ENCODE peak calls at places on chromosomes 4 and X, in six cellular contexts. M, F, V, B, A and T are unnamed samples.

GRCh38 chr4:74793757-74794340 is 474 bp downstream of the BTC start:
- DNase-seq in M (peak), F (peak), V (peak), B (peak), A (peak), T (peak)

GRCh38 chrX:118459494-118459893 is 36.1 kb upstream of the DOCK11 start:
- DNase-seq in M (peak), F (no peak), V (no peak), B (peak), A (peak), T (peak)

GRCh38 chr4:110630621-110631402 is 7.9 kb upstream of the PITX2 start:
- DNase-seq in M (no peak), F (no peak), V (no peak), B (no peak), A (no peak), T (no peak)

GRCh38 chrX:46649421-46650260 is 76.1 kb downstream of the CHST7 start:
- DNase-seq in M (no peak), F (peak), V (no peak), B (peak), A (peak), T (no peak)

GRCh38 chrX:39476596-39476995 is 621.2 kb downstream of the BCOR start:
- DNase-seq in M (no peak), F (no peak), V (no peak), B (no peak), A (no peak), T (no peak)

GRCh38 chrX:154775611-154776349 is 13.1 kb downstream of the DKC1 start:
- DNase-seq in M (no peak), F (no peak), V (no peak), B (peak), A (no peak), T (no peak)

GRCh38 chr4:74631338-74631737 is 163.0 kb downstream of the BTC start:
- DNase-seq in M (no peak), F (no peak), V (no peak), B (peak), A (no peak), T (no peak)

GRCh38 chr4:146142768-146143167 is 32.8 kb upstream of the LSM6 start:
- DNase-seq in M (no peak), F (no peak), V (no peak), B (no peak), A (no peak), T (no peak)

GRCh38 chr4:120918788-120919187 is 3.7 kb downstream of the PRDM5 start:
- DNase-seq in M (no peak), F (no peak), V (no peak), B (peak), A (peak), T (no peak)

GRCh38 chr4:108393870-108394269 is 225.1 kb upstream of the LEF1 start:
- DNase-seq in M (no peak), F (no peak), V (no peak), B (no peak), A (no peak), T (no peak)

GRCh38 chr4:179836179-179837075 is 2394.2 kb upstream of the AGA start:
- DNase-seq in M (no peak), F (no peak), V (no peak), B (no peak), A (no peak), T (no peak)

GRCh38 chrX:116961872-116962582 is 499.3 kb upstream of the CT83 start:
- DNase-seq in M (peak), F (no peak), V (peak), B (no peak), A (no peak), T (no peak)

GRCh38 chr4:913280-913618 is 18.9 kb downstream of the GAK start:
- DNase-seq in M (no peak), F (no peak), V (peak), B (no peak), A (no peak), T (no peak)

GRCh38 chr4:109263721-109264120 is 38.7 kb downstream of the COL25A1 start:
- DNase-seq in M (no peak), F (no peak), V (no peak), B (no peak), A (no peak), T (no peak)

GRCh38 chr4:134027931-134028330 is 173.7 kb downstream of the PABPC4L start:
- DNase-seq in M (no peak), F (no peak), V (no peak), B (peak), A (peak), T (no peak)

GRCh38 chrX:69556094-69557011 is 52.2 kb downstream of the NALF2 start:
- DNase-seq in M (no peak), F (no peak), V (no peak), B (peak), A (peak), T (no peak)

GRCh38 chrX:83508006-83508405 is at the start of gene POU3F4:
- DNase-seq in M (no peak), F (no peak), V (peak), B (no peak), A (peak), T (no peak)

GRCh38 chrX:83510466-83511181 is 2.5 kb downstream of the POU3F4 start:
- DNase-seq in M (no peak), F (no peak), V (peak), B (no peak), A (peak), T (no peak)

GRCh38 chrX:83509246-83509801 is 1.2 kb downstream of the POU3F4 start:
- DNase-seq in M (no peak), F (no peak), V (no peak), B (no peak), A (peak), T (no peak)

GRCh38 chrX:83511208-83511607 is 3.1 kb downstream of the POU3F4 start:
- DNase-seq in M (no peak), F (no peak), V (no peak), B (no peak), A (peak), T (no peak)

DNA sequence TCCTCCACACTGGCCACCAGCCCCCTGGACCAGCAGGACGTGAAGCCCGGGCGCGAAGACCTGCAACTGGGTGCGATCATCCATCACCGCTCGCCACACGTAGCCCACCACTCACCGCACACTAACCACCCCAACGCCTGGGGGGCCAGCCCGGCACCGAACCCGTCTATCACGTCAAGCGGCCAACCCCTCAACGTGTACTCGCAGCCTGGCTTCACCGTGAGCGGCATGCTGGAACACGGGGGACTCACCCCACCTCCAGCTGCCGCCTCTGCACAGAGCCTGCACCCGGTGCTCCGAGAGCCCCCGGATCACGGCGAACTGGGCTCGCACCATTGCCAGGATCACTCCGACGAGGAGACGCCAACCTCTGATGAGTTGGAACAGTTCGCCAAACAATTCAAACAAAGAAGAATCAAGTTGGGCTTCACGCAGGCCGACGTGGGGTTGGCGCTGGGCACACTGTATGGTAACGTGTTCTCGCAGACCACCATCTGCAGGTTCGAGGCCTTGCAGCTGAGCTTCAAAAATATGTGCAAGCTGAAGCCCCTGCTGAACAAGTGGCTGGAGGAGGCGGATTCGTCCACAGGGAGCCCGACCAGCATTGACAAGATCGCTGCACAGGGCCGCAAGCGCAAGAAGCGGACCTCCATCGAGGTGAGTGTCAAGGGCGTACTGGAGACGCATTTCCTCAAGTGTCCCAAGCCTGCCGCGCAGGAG is 596 bp downstream of the POU3F4 start:
- DNase-seq in M (no peak), F (no peak), V (peak), B (no peak), A (no peak), T (no peak)
- H3K4me3 ChIP-seq in M (no peak), F (no peak), V (no peak), B (no peak), A (peak), T (no peak)

GRCh38 chr4:159175989-159176375 is 73.1 kb downstream of the RAPGEF2 start:
- DNase-seq in M (no peak), F (no peak), V (no peak), B (no peak), A (no peak), T (no peak)

GRCh38 chr4:159175165-159175988 is 72.5 kb downstream of the RAPGEF2 start:
- DNase-seq in M (peak), F (peak), V (no peak), B (peak), A (peak), T (peak)

GRCh38 chr4:159179310-159179958 is 76.6 kb downstream of the RAPGEF2 start:
- DNase-seq in M (no peak), F (no peak), V (no peak), B (no peak), A (no peak), T (no peak)

GRCh38 chr4:159178147-159178541 is 75.3 kb downstream of the RAPGEF2 start:
- DNase-seq in M (no peak), F (no peak), V (no peak), B (peak), A (peak), T (no peak)

DNA sequence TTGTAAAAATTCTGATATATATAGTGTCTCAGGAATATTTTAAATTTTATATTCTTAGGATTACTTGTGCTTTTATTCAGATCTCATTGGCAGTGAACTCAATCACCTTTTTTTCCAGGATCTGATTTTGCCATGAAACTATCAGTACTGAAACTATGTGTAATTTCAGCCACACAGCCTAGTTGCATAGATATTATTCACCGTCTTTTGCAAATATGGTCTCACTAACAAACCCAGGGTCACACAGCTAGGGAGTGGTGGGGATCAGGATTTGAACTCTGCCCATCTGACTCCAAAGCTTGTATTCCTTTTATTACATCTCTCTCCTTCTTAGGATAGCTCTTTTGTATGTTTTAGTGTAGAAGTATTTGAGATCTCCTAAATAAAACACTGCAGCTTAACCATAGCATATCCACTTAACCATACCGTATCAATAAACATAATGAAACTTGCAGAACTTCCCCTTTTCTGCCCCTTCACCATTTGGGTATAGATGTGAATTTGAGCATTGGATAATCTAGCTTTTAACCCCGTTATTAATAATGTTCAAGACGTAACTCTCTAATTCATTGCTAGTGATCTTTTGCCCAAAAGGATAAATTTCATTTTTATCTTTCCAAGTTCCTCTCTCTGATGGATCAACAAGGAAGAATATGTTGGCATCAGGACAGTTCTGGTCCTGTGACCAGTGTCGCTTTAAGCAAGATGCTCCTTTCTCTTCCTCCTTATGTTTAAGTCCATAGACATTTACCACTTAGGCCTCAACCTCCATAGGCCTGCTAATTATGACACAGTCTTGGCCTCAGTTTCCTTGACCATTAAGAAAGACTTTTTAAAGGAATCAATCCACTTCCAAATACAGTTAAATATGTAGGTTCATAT is 74.6 kb downstream of the RAPGEF2 start:
- DNase-seq in M (no peak), F (no peak), V (no peak), B (no peak), A (no peak), T (no peak)
- H3K4me3 ChIP-seq in M (no peak), F (no peak), V (no peak), B (no peak), A (no peak), T (no peak)

GRCh38 chr4:102815981-102816380 is 11.4 kb downstream of the UBE2D3 start:
- DNase-seq in M (no peak), F (no peak), V (no peak), B (peak), A (peak), T (no peak)

GRCh38 chr4:102819588-102820365 is 7.6 kb downstream of the UBE2D3 start:
- DNase-seq in M (no peak), F (no peak), V (no peak), B (no peak), A (peak), T (no peak)

GRCh38 chr4:102817613-102818268 is 9.6 kb downstream of the UBE2D3 start:
- DNase-seq in M (no peak), F (no peak), V (no peak), B (no peak), A (no peak), T (no peak)

GRCh38 chr4:102817021-102817605 is 10.2 kb downstream of the UBE2D3 start:
- DNase-seq in M (no peak), F (no peak), V (no peak), B (no peak), A (no peak), T (no peak)
- H3K4me3 ChIP-seq in M (no peak), F (peak), V (no peak), B (no peak), A (no peak), T (no peak)

GRCh38 chr4:77194366-77194765 is 37.4 kb downstream of the CCNG2 start:
- DNase-seq in M (no peak), F (no peak), V (no peak), B (no peak), A (no peak), T (no peak)
- H3K4me3 ChIP-seq in M (peak), F (no peak), V (no peak), B (no peak), A (no peak), T (no peak)

DNA sequence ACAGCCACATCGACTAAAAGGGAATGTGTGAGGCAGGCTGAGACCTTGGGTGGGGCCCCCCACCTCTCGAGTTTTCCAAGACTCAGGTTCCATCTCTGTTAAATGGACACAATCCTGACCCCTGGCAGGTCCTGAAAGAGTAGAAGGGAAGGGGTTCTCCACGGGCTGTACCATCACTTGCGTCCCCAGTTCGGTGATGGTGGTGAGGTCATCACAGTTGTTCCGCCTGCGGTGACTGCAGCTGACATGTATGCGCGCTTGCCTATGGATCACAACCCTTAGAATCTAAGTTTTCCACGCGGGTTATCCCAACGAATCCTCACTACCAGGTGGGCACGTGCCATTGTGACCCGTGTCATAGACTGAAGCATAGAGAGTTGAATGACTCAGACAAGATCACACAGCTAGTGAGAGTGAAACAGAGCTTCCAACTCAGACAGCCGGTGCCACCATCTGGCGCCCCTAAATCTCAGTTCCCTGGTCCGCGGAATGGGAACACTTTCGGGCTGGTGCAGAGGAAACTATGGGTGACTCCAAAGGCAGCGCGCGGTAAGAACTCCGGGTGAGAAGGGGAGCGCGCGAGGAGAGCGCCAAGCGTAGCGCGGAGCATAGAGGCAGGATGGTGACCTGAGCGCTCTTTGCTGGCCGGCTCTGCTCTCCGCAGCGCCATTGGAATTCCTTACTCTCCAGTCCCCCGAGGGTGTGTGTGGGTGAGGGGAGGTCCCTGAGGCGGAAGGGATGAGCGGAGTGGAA is 10.4 kb downstream of the MSX1 start:
- DNase-seq in M (no peak), F (no peak), V (no peak), B (no peak), A (no peak), T (no peak)
- H3K4me3 ChIP-seq in M (no peak), F (no peak), V (no peak), B (no peak), A (no peak), T (no peak)

GRCh38 chr4:140085924-140086323 is 68.1 kb downstream of the MAML3 start:
- DNase-seq in M (no peak), F (no peak), V (no peak), B (no peak), A (no peak), T (no peak)
- H3K4me3 ChIP-seq in M (no peak), F (no peak), V (no peak), B (no peak), A (no peak), T (no peak)

GRCh38 chr4:47838445-47838844 is 578 bp upstream of the CORIN start:
- DNase-seq in M (peak), F (no peak), V (no peak), B (no peak), A (no peak), T (no peak)
- H3K4me3 ChIP-seq in M (peak), F (no peak), V (no peak), B (no peak), A (no peak), T (no peak)